ENCODE peak calls at places on chromosomes 1 and 21, in ten cellular contexts. Z is stimulated activated CD8-positive, alpha-beta memory T cell treated with anti-CD3 and anti-CD28 coated beads, Interleukin-7, amount 100 ng/mL, for 24 hours; T is stimulated activated CD4-positive, alpha-beta T cell treated with anti-CD3 and anti-CD28 coated beads, Interleukin-15, amount 100 ng/mL, for 24 hours; P is PC-3; N is cerebellar nuclear complex; C is NCI-H146; I is NCI-H345; Y is mucosa of gallbladder; J is NCI-H1092; W is ACHN. A is an unnamed sample.
A peak's percentile ranks its signal among the peaks of the same experiment; 100 is the strongest.

GRCh38 chr1:97160796-97161195 is 439.2 kb downstream of the PTBP2 start:
- DNase-seq in W (no peak), N (no peak), C (no peak), Y (no peak), P (no peak), T (no peak), I (no peak), J (no peak), Z (no peak), A (no peak)

GRCh38 chr1:230424440-230425251 is 1.5 kb downstream of the PGBD5 start:
- DNase-seq in Z (no peak), Y (no peak), C (peak; percentile 66), P (no peak), I (peak; percentile 41), J (no peak), W (no peak), T (peak; percentile 15), N (no peak), A (peak; percentile 45)

GRCh38 chr1:236389253-236389652 is 4.8 kb upstream of the EDARADD start:
- DNase-seq in J (no peak), Y (no peak), C (no peak), I (no peak), W (no peak), T (no peak), P (peak; percentile 26), N (no peak), Z (no peak), A (no peak)

GRCh38 chr1:62962794-62963776 is 179.2 kb downstream of the ATG4C start:
- DNase-seq in I (peak; percentile 22), J (no peak), Y (peak; percentile 68), P (peak; percentile 49), C (peak; percentile 85), Z (no peak), T (peak; percentile 45), W (peak; percentile 41), N (no peak), A (peak; percentile 82)

GRCh38 chr1:223771469-223771813 is 59.1 kb downstream of the CAPN2 start:
- DNase-seq in T (no peak), W (no peak), Y (no peak), I (no peak), Z (no peak), N (no peak), P (no peak), J (no peak), C (peak; percentile 73), A (no peak)

GRCh38 chr1:185400057-185400456 is 83.0 kb upstream of the IVNS1ABP start:
- DNase-seq in C (no peak), J (no peak), N (no peak), Y (no peak), W (no peak), I (no peak), T (no peak), P (peak; percentile 71), Z (no peak), A (no peak)

GRCh38 chr1:100615686-100616085 is 77.7 kb downstream of the GPR88 start:
- DNase-seq in P (no peak), C (no peak), T (no peak), W (no peak), N (no peak), I (no peak), Z (no peak), J (no peak), Y (no peak), A (no peak)

GRCh38 chr1:206508130-206508884 is 976 bp downstream of the RASSF5 start:
- DNase-seq in C (no peak), Z (no peak), J (no peak), I (no peak), P (no peak), W (no peak), Y (no peak), T (no peak), N (no peak), A (no peak)

GRCh38 chr21:34022557-34023335 is 50.6 kb upstream of the MRPS6 start:
- DNase-seq in Y (no peak), N (no peak), W (no peak), J (no peak), C (peak; percentile 27), Z (no peak), I (peak; percentile 58), T (peak; percentile 56), P (peak; percentile 25), A (peak; percentile 49)

GRCh38 chr1:93623436-93623835 is 58.2 kb downstream of the BCAR3 start:
- DNase-seq in Y (no peak), J (no peak), I (no peak), N (no peak), P (no peak), T (no peak), W (no peak), Z (no peak), C (no peak), A (peak; percentile 37)

GRCh38 chr1:219031821-219032220 is 141.9 kb upstream of the LYPLAL1 start:
- DNase-seq in P (peak; percentile 64), N (no peak), T (no peak), W (no peak), J (no peak), Z (no peak), C (no peak), Y (no peak), I (no peak), A (peak; percentile 56)

GRCh38 chr1:51693420-51694144 is 76.7 kb downstream of the OSBPL9 start:
- DNase-seq in J (no peak), P (peak; percentile 14), N (no peak), C (no peak), W (no peak), T (no peak), Y (no peak), I (no peak), Z (no peak), A (peak; percentile 70)

GRCh38 chr1:1621682-1622577 is 6.6 kb downstream of the MIB2 start:
- DNase-seq in C (no peak), Z (no peak), T (no peak), W (no peak), Y (no peak), I (no peak), J (no peak), N (no peak), P (no peak), A (no peak)

GRCh38 chr1:150372580-150372979 is 8.6 kb downstream of the RPRD2 start:
- DNase-seq in W (no peak), C (no peak), J (no peak), I (no peak), P (no peak), N (no peak), T (no peak), Y (no peak), Z (no peak), A (no peak)

GRCh38 chr1:19040010-19040680 is 83.7 kb upstream of the IFFO2 start:
- DNase-seq in Y (no peak), N (no peak), I (no peak), T (no peak), P (no peak), J (no peak), W (no peak), C (no peak), Z (no peak), A (no peak)

GRCh38 chr1:167196185-167196584 is 24.5 kb upstream of the POU2F1 start:
- DNase-seq in N (peak; percentile 46), P (peak; percentile 71), C (peak; percentile 82), J (no peak), T (no peak), Y (no peak), Z (no peak), W (no peak), I (no peak), A (no peak)

GRCh38 chr21:34533938-34534337 is 21.9 kb upstream of the KCNE1 start:
- DNase-seq in Z (no peak), Y (no peak), P (no peak), J (no peak), I (no peak), T (no peak), C (no peak), N (no peak), W (no peak), A (no peak)

GRCh38 chr1:117842408-117843170 is 86.8 kb downstream of the GDAP2 start:
- DNase-seq in W (peak; percentile 11), Z (no peak), J (no peak), C (peak; percentile 69), I (no peak), Y (no peak), T (no peak), N (no peak), P (peak; percentile 84), A (no peak)

GRCh38 chr1:84896279-84896678 is 3.3 kb upstream of the LPAR3 start:
- DNase-seq in P (no peak), T (no peak), I (no peak), W (no peak), Y (no peak), Z (no peak), N (no peak), C (no peak), J (no peak), A (no peak)

GRCh38 chr21:46078984-46079356 is 18.9 kb upstream of the COL6A2 start:
- DNase-seq in T (no peak), P (no peak), W (no peak), C (no peak), I (no peak), Z (no peak), J (no peak), N (no peak), Y (peak; percentile 9), A (no peak)

GRCh38 chr1:44405041-44405803 is at the start of gene RNF220:
- DNase-seq in C (peak; percentile 80), T (peak; percentile 65), P (peak; percentile 51), Z (no peak), J (peak; percentile 52), N (no peak), W (peak; percentile 51), I (peak; percentile 67), Y (peak; percentile 47), A (peak; percentile 88)

A was measured in DMS53.